ENCODE peak calls at places on chromosomes 6 and 20, in ten cellular contexts. B, O, E, Y, M, U, A, J, R and L are unnamed samples.

GRCh38 chr6:37160922-37161778 is 8.8 kb upstream of the PIM1 start:
- DNase-seq in Y (no peak), R (peak; percentile 87), J (no peak), A (peak; percentile 32), B (peak; percentile 86), O (no peak), E (no peak), M (no peak), U (peak; percentile 37), L (no peak)

GRCh38 chr6:139801571-139802321 is 427.3 kb upstream of the CITED2 start:
- DNase-seq in U (no peak), O (no peak), A (peak; percentile 45), M (no peak), B (peak; percentile 14), R (peak; percentile 52), Y (peak; percentile 62), J (no peak), E (no peak), L (no peak)

GRCh38 chr20:31811796-31812728 is 7.1 kb upstream of the MYLK2 start:
- DNase-seq in Y (no peak), B (peak; percentile 87), E (no peak), O (no peak), U (peak; percentile 74), M (no peak), R (peak; percentile 76), J (no peak), A (no peak), L (no peak)

GRCh38 chr6:48775157-48775556 is 664.2 kb upstream of the PTCHD4 start:
- DNase-seq in M (no peak), R (peak; percentile 64), O (no peak), B (peak; percentile 58), J (no peak), E (no peak), Y (no peak), A (no peak), U (no peak), L (no peak)

GRCh38 chr6:107244742-107245470 is 129.6 kb upstream of the BEND3 start:
- DNase-seq in Y (no peak), A (no peak), R (no peak), M (no peak), O (no peak), J (no peak), U (no peak), B (no peak), E (no peak), L (no peak)

GRCh38 chr20:38875170-38875993 is 50.8 kb upstream of the FAM83D start:
- DNase-seq in Y (peak; percentile 60), U (no peak), M (peak; percentile 86), O (peak; percentile 76), A (no peak), B (no peak), J (peak; percentile 53), R (no peak), E (peak; percentile 47), L (peak; percentile 53)

GRCh38 chr6:4752068-4752467 is 24.1 kb upstream of the CDYL start:
- DNase-seq in O (no peak), M (no peak), U (no peak), R (no peak), Y (no peak), A (no peak), E (no peak), B (no peak), J (no peak), L (no peak)

GRCh38 chr20:13865825-13866351 is 81.1 kb downstream of the NDUFAF5 start:
- DNase-seq in U (no peak), Y (no peak), J (no peak), A (peak; percentile 12), R (no peak), O (no peak), E (no peak), M (no peak), B (peak; percentile 23), L (no peak)

GRCh38 chr6:62891065-62891647 is 320.1 kb upstream of the FKBP1C start:
- DNase-seq in O (no peak), J (no peak), M (no peak), A (peak; percentile 43), B (no peak), E (no peak), U (no peak), Y (no peak), R (no peak), L (no peak)

GRCh38 chr6:153980176-153980575 is 58.9 kb upstream of the OPRM1 start:
- DNase-seq in R (no peak), B (no peak), Y (no peak), A (no peak), E (no peak), J (no peak), O (no peak), M (no peak), U (peak; percentile 16), L (no peak)

GRCh38 chr6:125872259-125872921 is 81.6 kb downstream of the NCOA7 start:
- DNase-seq in J (no peak), U (peak; percentile 83), M (no peak), E (no peak), O (no peak), Y (no peak), B (peak; percentile 48), A (no peak), R (no peak), L (no peak)

GRCh38 chr6:130743175-130743574 is 84.0 kb upstream of the SMLR1 start:
- DNase-seq in B (no peak), J (no peak), M (no peak), A (no peak), Y (no peak), E (no peak), O (no peak), U (peak; percentile 66), R (no peak), L (no peak)

GRCh38 chr6:106056738-106057390 is 29.3 kb upstream of the PRDM1 start:
- DNase-seq in R (no peak), O (peak; percentile 27), M (no peak), E (no peak), B (no peak), U (no peak), A (no peak), J (no peak), Y (peak; percentile 50), L (no peak)

GRCh38 chr6:124963416-124964083 is 1.3 kb downstream of the RNF217 start:
- DNase-seq in M (no peak), Y (peak; percentile 20), J (no peak), U (peak; percentile 81), B (peak; percentile 58), A (peak; percentile 21), E (no peak), R (peak; percentile 46), O (no peak), L (no peak)

GRCh38 chr6:5302220-5302946 is 41.1 kb downstream of the FARS2 start:
- DNase-seq in U (no peak), M (no peak), Y (no peak), E (no peak), R (no peak), J (no peak), A (no peak), O (no peak), B (no peak), L (no peak)

GRCh38 chr6:150755042-150755441 is 110.5 kb upstream of the MTHFD1L start:
- DNase-seq in J (no peak), B (no peak), Y (no peak), R (no peak), E (no peak), U (no peak), O (no peak), A (no peak), M (no peak), L (no peak)
- H3K27ac ChIP-seq in J (no peak overlapping the region), B (no peak overlapping the region), Y (no peak overlapping the region), R (no peak overlapping the region), E (no peak overlapping the region), U (no peak overlapping the region), O (no peak overlapping the region), A (no peak overlapping the region), M (no peak overlapping the region), L (no peak overlapping the region)

GRCh38 chr6:9100869-9101575 is 665.7 kb upstream of the SLC35B3 start:
- DNase-seq in O (no peak), J (no peak), Y (no peak), U (no peak), B (no peak), M (no peak), R (no peak), E (no peak), A (no peak), L (no peak)

DNA sequence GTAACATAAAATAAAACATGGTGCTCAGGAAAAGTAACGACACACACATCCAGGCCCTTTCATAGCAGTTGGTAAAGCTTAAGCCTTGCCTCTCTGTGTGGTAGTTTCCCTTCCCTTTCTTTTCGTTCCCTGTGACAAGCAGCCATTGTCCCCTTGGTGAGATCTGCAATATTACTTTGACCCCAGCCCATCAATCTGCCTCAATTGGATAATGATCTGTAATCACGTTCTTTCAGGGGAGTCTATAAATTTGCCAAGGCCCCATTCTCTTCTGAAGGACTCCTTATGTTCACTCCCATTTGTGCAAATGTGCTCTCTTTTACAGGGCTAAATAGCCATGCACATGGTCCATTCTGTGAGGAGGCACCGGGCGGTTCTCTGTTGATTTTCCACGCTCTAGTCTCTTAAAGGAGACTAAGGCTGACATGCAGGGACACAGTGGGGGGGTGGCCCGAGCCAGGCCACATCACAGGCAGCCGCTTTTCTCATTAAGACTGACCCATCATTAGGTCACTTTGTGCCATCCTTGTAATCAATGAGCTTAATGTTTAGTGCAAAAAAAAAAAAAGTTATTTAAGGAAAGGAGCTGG is 660.4 kb upstream of the SLC35B3 start:
- DNase-seq in O (no peak), M (no peak), E (no peak), U (no peak), J (no peak), A (no peak), Y (no peak), B (no peak), R (no peak), L (no peak)
- H3K27ac ChIP-seq in O (no peak overlapping the region), M (no peak overlapping the region), E (no peak overlapping the region), U (no peak overlapping the region), J (no peak overlapping the region), A (no peak overlapping the region), Y (no peak overlapping the region), B (no peak overlapping the region), R (no peak overlapping the region), L (no peak overlapping the region)

DNA sequence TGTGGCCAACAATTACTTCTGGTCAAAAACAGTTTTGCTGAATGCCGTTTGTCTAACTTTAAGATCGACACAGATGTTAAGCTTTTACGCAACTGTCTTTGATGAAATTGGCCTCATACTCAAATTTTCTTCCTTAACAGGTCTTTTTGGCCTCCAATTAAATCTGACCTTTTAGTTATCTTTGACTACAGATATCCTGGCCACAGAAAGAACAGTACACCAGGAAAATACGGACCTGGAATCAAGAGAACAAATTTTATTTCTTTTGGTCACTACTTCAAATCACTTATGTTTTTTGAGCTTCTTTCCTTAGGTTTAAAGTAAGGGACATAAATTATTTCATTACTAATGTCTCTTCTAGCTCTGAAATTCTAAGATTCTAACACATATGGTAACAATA is 49.8 kb downstream of the IBTK start:
- DNase-seq in J (no peak), M (no peak), B (no peak), R (no peak), O (no peak), U (no peak), A (no peak), Y (no peak), E (no peak), L (no peak)
- H3K27ac ChIP-seq in J (no peak overlapping the region), M (no peak overlapping the region), B (no peak overlapping the region), R (no peak overlapping the region), O (no peak overlapping the region), U (no peak overlapping the region), A (no peak overlapping the region), Y (no peak overlapping the region), E (no peak overlapping the region), L (no peak overlapping the region)

DNA sequence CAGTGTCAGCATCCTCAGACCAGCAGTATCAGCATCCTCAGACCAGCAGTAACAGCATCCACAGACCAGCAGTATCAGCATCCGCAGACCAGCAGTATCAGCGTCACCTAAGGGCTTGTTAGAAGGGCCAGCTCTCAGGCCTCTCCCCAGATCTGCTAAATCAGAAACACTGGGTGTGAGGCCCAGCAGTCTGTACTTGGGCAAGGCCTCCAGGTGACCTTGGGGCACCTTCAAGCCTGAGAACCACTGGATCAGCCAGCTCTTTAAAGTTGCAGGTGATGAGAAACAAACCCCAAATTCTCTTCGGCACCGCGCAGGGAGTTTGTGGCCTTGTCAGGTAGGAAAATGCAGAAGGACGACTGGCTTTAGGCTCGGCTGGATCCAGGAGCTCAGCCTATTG is 290.5 kb upstream of the CDH4 start:
- DNase-seq in J (no peak), E (no peak), B (no peak), U (no peak), A (no peak), R (no peak), Y (no peak), O (no peak), M (no peak), L (no peak)
- H3K27ac ChIP-seq in J (no peak overlapping the region), E (no peak overlapping the region), B (no peak overlapping the region), U (no peak overlapping the region), A (no peak overlapping the region), R (no peak overlapping the region), Y (no peak overlapping the region), O (no peak overlapping the region), M (no peak overlapping the region), L (no peak overlapping the region)